ENCODE peak calls at places on chromosome 21, in ten cellular contexts. R is left ventricle myocardium inferior; S is RWPE2; Q is CD4-positive, CD25-positive, alpha-beta regulatory T cell; X is uterus; O is aorta; V is naive thymus-derived CD4-positive, alpha-beta T cell; L is MM.1S; B is esophagus muscularis mucosa; G is OCI-LY7. Y is an unnamed sample. For H3K36me3, the result is how much of the 10 kb centered on the place peaks cover.

GRCh38 chr21:42733037-42733632 is 79.7 kb downstream of the PDE9A start:
- DNase-seq in R (no peak), S (no peak), Q (no peak), X (no peak), O (no peak), V (no peak), L (no peak), B (no peak), G (no peak), Y (peak)

GRCh38 chr21:38861989-38862683 is 56.4 kb downstream of the ETS2 start:
- DNase-seq in R (no peak), S (no peak), Q (no peak), X (no peak), O (no peak), V (no peak), L (peak), B (no peak), G (peak), Y (no peak)

GRCh38 chr21:30881480-30881879 is at the start of gene KRTAP11-1:
- DNase-seq in R (no peak), S (no peak), Q (no peak), X (no peak), O (no peak), V (no peak), L (no peak), B (no peak), G (no peak), Y (no peak)

GRCh38 chr21:38753114-38754100 is 52.3 kb upstream of the ETS2 start:
- DNase-seq in R (no peak), S (no peak), Q (no peak), X (no peak), O (no peak), V (no peak), L (no peak), B (no peak), G (no peak), Y (no peak)

GRCh38 chr21:31710586-31710985 is 21.3 kb downstream of the SCAF4 start:
- DNase-seq in R (no peak), S (no peak), Q (no peak), X (no peak), O (no peak), V (no peak), L (no peak), B (no peak), G (no peak), Y (no peak)

GRCh38 chr21:41156128-41156527 is 11.8 kb upstream of the BACE2 start:
- DNase-seq in R (no peak), S (no peak), Q (no peak), X (no peak), O (no peak), V (no peak), L (no peak), B (no peak), G (no peak), Y (no peak)

GRCh38 chr21:43354666-43355065 is 72.3 kb downstream of the SIK1 start:
- DNase-seq in R (no peak), S (no peak), Q (no peak), X (no peak), O (no peak), V (no peak), L (no peak), B (no peak), G (peak), Y (no peak)

GRCh38 chr21:35599164-35599563 is 461.2 kb downstream of the SETD4 start:
- DNase-seq in R (no peak), S (no peak), Q (no peak), X (no peak), O (no peak), V (no peak), L (no peak), B (no peak), G (no peak), Y (no peak)

GRCh38 chr21:37266515-37267221 is 466 bp downstream of the VPS26C start:
- DNase-seq in R (no peak), S (peak), Q (no peak), X (no peak), O (peak), V (no peak), L (peak), B (no peak), G (peak), Y (no peak)

GRCh38 chr21:33421713-33422393 is 18.6 kb downstream of the IFNGR2 start:
- DNase-seq in R (no peak), S (no peak), Q (no peak), X (no peak), O (no peak), V (no peak), L (no peak), B (no peak), G (no peak), Y (no peak)
- H3K36me3 ChIP-seq in R (half or more), S (half or more), Q (under half), X (under half), O (under half), V (half or more), L (under half), B (under half), G (half or more), Y (half or more)

GRCh38 chr21:33292724-33293123 is 26.6 kb downstream of the IL10RB start:
- DNase-seq in R (no peak), S (no peak), Q (no peak), X (no peak), O (no peak), V (no peak), L (no peak), B (no peak), G (no peak), Y (no peak)
- H3K36me3 ChIP-seq in R (under half), S (under half), Q (half or more), X (under half), O (under half), V (half or more), L (under half), B (under half), G (half or more), Y (under half)

DNA sequence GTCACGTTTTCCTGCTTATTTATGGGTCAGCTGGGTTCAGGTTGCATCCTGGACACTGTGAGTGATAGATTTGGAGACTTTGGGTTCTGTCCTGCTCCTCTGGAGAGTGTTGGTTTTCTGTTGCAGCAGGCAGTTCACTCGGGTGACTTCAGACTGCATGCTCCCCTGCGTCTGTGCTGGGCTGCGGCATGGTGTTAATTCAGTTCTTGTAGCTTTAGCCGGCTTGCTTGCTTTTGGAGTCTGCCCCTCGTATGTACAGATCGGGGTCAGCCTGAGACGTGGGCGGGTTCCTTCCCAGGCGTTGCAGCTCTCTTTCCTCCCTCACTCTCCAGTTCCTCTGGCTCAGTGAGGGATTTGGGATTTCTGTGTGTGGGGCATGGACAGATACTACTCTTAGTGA is 38.0 kb downstream of the PCNT start:
- DNase-seq in R (no peak), S (no peak), Q (no peak), X (no peak), O (no peak), V (no peak), L (no peak), B (no peak), G (no peak), Y (no peak)
- H3K36me3 ChIP-seq in R (half or more), S (half or more), Q (half or more), X (under half), O (under half), V (half or more), L (under half), B (under half), G (half or more), Y (under half)

GRCh38 chr21:44898851-44899767 is 21.6 kb downstream of the ITGB2 start:
- DNase-seq in R (peak), S (no peak), Q (no peak), X (no peak), O (peak), V (no peak), L (no peak), B (no peak), G (no peak), Y (no peak)
- H3K36me3 ChIP-seq in R (under half), S (under half), Q (half or more), X (under half), O (under half), V (half or more), L (under half), B (under half), G (under half), Y (under half)